ENCODE peak calls at places on chromosomes 1 and 21, in six cellular contexts. R is mesothelial cell of epicardium; N is PC-3; Y is D721Med; H is CD4-positive, alpha-beta T cell; C is Panc1. W is an unnamed sample.

GRCh38 chr1:32627596-32628162 is 22.7 kb downstream of the ZBTB8OS start:
- DNase-seq in H (no peak), Y (no peak), N (no peak), R (no peak), C (no peak), W (no peak)

GRCh38 chr1:235442788-235443429 is 61.3 kb downstream of the B3GALNT2 start:
- DNase-seq in R (no peak), Y (no peak), C (no peak), N (peak), H (no peak), W (no peak)

GRCh38 chr1:183589836-183590224 is 429 bp downstream of the NCF2 start:
- DNase-seq in R (no peak), Y (no peak), N (no peak), C (no peak), H (no peak), W (no peak)

GRCh38 chr1:97989094-97989680 is 68.4 kb upstream of the DPYD start:
- DNase-seq in N (peak), Y (no peak), C (no peak), R (no peak), H (no peak), W (no peak)

GRCh38 chr1:203673550-203674411 is 47.1 kb downstream of the ATP2B4 start:
- DNase-seq in C (peak), Y (no peak), R (no peak), H (peak), N (peak), W (no peak)

GRCh38 chr1:29639741-29640427 is 403.6 kb downstream of the PTPRU start:
- DNase-seq in N (peak), H (no peak), C (no peak), R (peak), Y (no peak), W (no peak)

GRCh38 chr1:36182734-36183133 is 26.8 kb downstream of the MAP7D1 start:
- DNase-seq in H (no peak), Y (no peak), C (no peak), R (no peak), N (no peak), W (no peak)

GRCh38 chr1:116322752-116323405 is 50.2 kb upstream of the ATP1A1 start:
- DNase-seq in C (no peak), N (no peak), H (no peak), Y (no peak), R (no peak), W (no peak)

GRCh38 chr1:95641386-95641785 is 407.4 kb downstream of the RWDD3 start:
- DNase-seq in Y (no peak), C (no peak), N (no peak), R (no peak), H (no peak), W (no peak)

GRCh38 chr1:7334475-7335035 is 436.5 kb upstream of the VAMP3 start:
- DNase-seq in R (no peak), C (no peak), Y (no peak), N (no peak), H (no peak), W (no peak)

GRCh38 chr1:94329986-94330385 is 88.2 kb upstream of the ABCD3 start:
- DNase-seq in N (peak), R (no peak), Y (no peak), C (no peak), H (no peak), W (no peak)

GRCh38 chr1:6423321-6423999 is 1.1 kb upstream of the ESPN start:
- DNase-seq in C (no peak), Y (no peak), N (peak), R (peak), H (peak), W (peak)

GRCh38 chr1:170200665-170201397 is 55.1 kb downstream of the NTMT2 start:
- DNase-seq in H (no peak), C (no peak), R (no peak), N (no peak), Y (no peak), W (no peak)

GRCh38 chr1:231750818-231751623 is 124.4 kb downstream of the DISC1 start:
- DNase-seq in Y (no peak), C (no peak), N (no peak), H (no peak), R (no peak), W (no peak)

GRCh38 chr1:159821171-159821867 is 5.4 kb upstream of the SLAMF8 start:
- DNase-seq in H (no peak), Y (no peak), R (no peak), N (no peak), C (no peak), W (no peak)
- TF ChIP-seq CTCF in H (peak), Y (peak), R (no peak), N (no peak), C (no peak), W (no peak)

DNA sequence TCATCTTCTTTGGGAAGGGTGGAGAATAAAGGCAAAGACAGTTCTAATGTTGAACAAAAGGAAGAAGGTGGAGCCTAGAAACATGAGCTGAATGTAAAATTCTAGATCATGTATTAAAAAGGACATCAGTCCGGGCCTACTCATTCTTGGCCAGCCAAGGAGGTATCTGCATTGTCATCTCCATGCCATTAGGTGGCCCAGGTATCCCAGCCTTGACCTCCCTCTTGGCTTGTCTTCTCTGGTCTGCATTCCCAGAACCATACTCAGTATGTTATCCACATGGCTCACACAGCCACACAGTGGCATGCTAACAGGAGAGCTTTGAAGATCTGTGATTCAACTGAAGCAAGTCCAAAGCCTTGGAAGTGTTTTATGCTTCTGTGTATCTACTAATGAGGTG is 369.8 kb upstream of the KAZN start:
- DNase-seq in H (no peak), R (no peak), Y (no peak), C (no peak), N (peak), W (no peak)
- TF ChIP-seq CTCF in H (no peak), R (no peak), Y (no peak), C (no peak), N (no peak), W (no peak)

GRCh38 chr21:33892853-33893252 is 22.8 kb downstream of the ATP5PO start:
- DNase-seq in R (no peak), N (no peak), Y (no peak), H (no peak), C (no peak), W (no peak)
- TF ChIP-seq CTCF in R (no peak), N (peak), Y (no peak), H (no peak), C (no peak), W (no peak)

GRCh38 chr1:1599030-1599916 is 662 bp downstream of the FNDC10 start:
- DNase-seq in H (no peak), R (no peak), C (no peak), N (peak), Y (no peak), W (no peak)
- TF ChIP-seq CTCF in H (no peak), R (no peak), C (no peak), N (no peak), Y (peak), W (no peak)